ENCODE peak calls at places on chromosomes 4 and X, in six cellular contexts. V, M, Q, B, D and F are unnamed samples.

GRCh38 chr4:7086384-7086783 is 18.5 kb upstream of the GRPEL1 start:
- DNase-seq in V (no peak), M (no peak), Q (no peak), B (no peak), D (no peak), F (no peak)

GRCh38 chrX:155435744-155436112 is 22.7 kb downstream of the F8A3 start:
- DNase-seq in V (no peak), M (no peak), Q (no peak), B (no peak), D (no peak), F (no peak)

GRCh38 chr4:184386271-184386781 is 88.0 kb downstream of the IRF2 start:
- DNase-seq in V (no peak), M (no peak), Q (no peak), B (no peak), D (no peak), F (no peak)

GRCh38 chr4:188032583-188032982 is 37.0 kb downstream of the ZFP42 start:
- DNase-seq in V (no peak), M (no peak), Q (no peak), B (no peak), D (no peak), F (no peak)

GRCh38 chr4:72286185-72286584 is 254.4 kb downstream of the NPFFR2 start:
- DNase-seq in V (no peak), M (no peak), Q (peak), B (no peak), D (no peak), F (peak)

GRCh38 chrX:79325263-79325958 is 41.7 kb downstream of the ITM2A start:
- DNase-seq in V (no peak), M (no peak), Q (no peak), B (no peak), D (peak), F (no peak)

GRCh38 chrX:44873415-44874270 is 655 bp downstream of the KDM6A start:
- DNase-seq in V (no peak), M (peak), Q (peak), B (peak), D (peak), F (peak)

GRCh38 chrX:71301195-71301924 is at the start of gene ITGB1BP2:
- DNase-seq in V (no peak), M (no peak), Q (peak), B (no peak), D (no peak), F (peak)

GRCh38 chr4:2537011-2537830 is 774 bp downstream of the FAM193A start:
- DNase-seq in V (no peak), M (peak), Q (peak), B (peak), D (peak), F (no peak)

GRCh38 chr4:174284181-174284886 is 623 bp downstream of the CEP44 start:
- DNase-seq in V (no peak), M (no peak), Q (peak), B (peak), D (no peak), F (peak)

GRCh38 chr4:76334885-76335284 is 28.4 kb downstream of the STBD1 start:
- DNase-seq in V (no peak), M (no peak), Q (no peak), B (no peak), D (no peak), F (no peak)

GRCh38 chr4:164204434-164204833 is 549.5 kb upstream of the SMIM31 start:
- DNase-seq in V (no peak), M (no peak), Q (no peak), B (no peak), D (no peak), F (no peak)

GRCh38 chr4:14562901-14563300 is 439.4 kb upstream of the CPEB2 start:
- DNase-seq in V (no peak), M (no peak), Q (no peak), B (no peak), D (no peak), F (no peak)

GRCh38 chr4:21765810-21766407 is 182.7 kb downstream of the KCNIP4 start:
- DNase-seq in V (no peak), M (peak), Q (peak), B (peak), D (no peak), F (peak)

GRCh38 chrX:10356979-10357378 is 200.2 kb downstream of the CLCN4 start:
- DNase-seq in V (no peak), M (no peak), Q (peak), B (no peak), D (no peak), F (no peak)

GRCh38 chr4:143336828-143337599 is at the start of gene GAB1:
- DNase-seq in V (no peak), M (peak), Q (peak), B (peak), D (peak), F (no peak)

GRCh38 chr4:136863756-136864155 is 668.5 kb downstream of the PCDH18 start:
- DNase-seq in V (no peak), M (no peak), Q (peak), B (peak), D (no peak), F (peak)

GRCh38 chr4:8472689-8473197 is 32.2 kb downstream of the TRMT44 start:
- DNase-seq in V (no peak), M (no peak), Q (peak), B (no peak), D (no peak), F (peak)

GRCh38 chr4:148430847-148431246 is 11.4 kb downstream of the NR3C2 start:
- DNase-seq in V (no peak), M (no peak), Q (no peak), B (no peak), D (no peak), F (no peak)

GRCh38 chr4:46124773-46125172 is 919 bp upstream of the GABRG1 start:
- DNase-seq in V (no peak), M (peak), Q (no peak), B (no peak), D (no peak), F (no peak)

GRCh38 chr4:152283806-152284470 is 252.0 kb downstream of the FBXW7 start:
- DNase-seq in V (no peak), M (no peak), Q (peak), B (no peak), D (no peak), F (no peak)